ENCODE peak calls at places on chromosomes 13 and 19, in four cellular contexts. O, M, F and Y are unnamed samples.

GRCh38 chr13:110418944-110419343 is 111.9 kb downstream of the COL4A2 start:
- DNase-seq in O (no peak), M (no peak), F (no peak), Y (no peak)

GRCh38 chr13:37701972-37702371 is 103.4 kb upstream of the POSTN start:
- DNase-seq in F (no peak), M (no peak), O (no peak), Y (no peak)

GRCh38 chr19:16462757-16463250 is 9.0 kb downstream of the EPS15L1 start:
- DNase-seq in M (no peak), F (no peak), O (no peak), Y (no peak)

GRCh38 chr19:6241680-6242079 is 38.1 kb downstream of the MLLT1 start:
- DNase-seq in F (no peak), O (no peak), M (no peak), Y (no peak)

GRCh38 chr19:57587529-57587928 is 3.6 kb downstream of the ZIK1 start:
- DNase-seq in M (no peak), F (peak; percentile 38), O (no peak), Y (no peak)

GRCh38 chr13:113923376-113924063 is 50.4 kb downstream of the C13orf46 start:
- DNase-seq in M (no peak), F (no peak), O (peak; percentile 2), Y (no peak)

GRCh38 chr13:99339736-99340392 is 32.7 kb upstream of the GPR183 start:
- DNase-seq in O (no peak), F (no peak), M (no peak), Y (no peak)

GRCh38 chr19:17790059-17790780 is 4.7 kb upstream of the B3GNT3 start:
- DNase-seq in O (no peak), F (no peak), M (no peak), Y (no peak)

GRCh38 chr19:47471381-47471732 is 336 bp downstream of the SLC8A2 start:
- DNase-seq in F (no peak), M (no peak), O (no peak), Y (no peak)

GRCh38 chr19:41957838-41958366 is 1.2 kb downstream of the RABAC1 start:
- DNase-seq in O (peak; percentile 83), F (peak; percentile 16), M (no peak), Y (no peak)

GRCh38 chr19:2246801-2247361 is 2.2 kb upstream of the AMH start:
- DNase-seq in O (no peak), M (no peak), F (no peak), Y (no peak)

GRCh38 chr13:32622827-32623226 is 36.6 kb downstream of the PDS5B start:
- DNase-seq in M (no peak), O (no peak), F (no peak), Y (no peak)

GRCh38 chr13:29752175-29752574 is 98.2 kb downstream of the UBL3 start:
- DNase-seq in M (no peak), F (no peak), O (no peak), Y (no peak)

GRCh38 chr13:23724196-23724970 is 154.2 kb downstream of the TNFRSF19 start:
- DNase-seq in M (no peak), O (no peak), F (no peak), Y (no peak)

GRCh38 chr13:51222510-51223283 is 499 bp downstream of the FAM124A start:
- DNase-seq in F (no peak), O (peak; percentile 28), M (no peak), Y (peak; percentile 13)

GRCh38 chr13:46516624-46517318 is 36.2 kb upstream of the LRCH1 start:
- DNase-seq in F (no peak), O (no peak), M (no peak), Y (no peak)

GRCh38 chr13:59358014-59358413 is 805.7 kb downstream of the DIAPH3 start:
- DNase-seq in M (no peak), O (no peak), F (no peak), Y (no peak)

GRCh38 chr19:33722456-33723239 is 74.0 kb upstream of the KCTD15 start:
- DNase-seq in M (no peak), F (no peak), O (no peak), Y (no peak)

GRCh38 chr13:29591310-29591709 is 4.2 kb downstream of the SLC7A1 start:
- DNase-seq in M (no peak), F (no peak), O (no peak), Y (no peak)

GRCh38 chr13:46633416-46633815 is 80.4 kb downstream of the LRCH1 start:
- DNase-seq in F (no peak), M (no peak), O (no peak), Y (no peak)

GRCh38 chr13:64074989-64075474 is 2659.4 kb upstream of the PCDH20 start:
- DNase-seq in O (no peak), F (no peak), M (no peak), Y (no peak)

GRCh38 chr19:42176649-42176989 is 40.9 kb downstream of the DEDD2 start:
- DNase-seq in O (no peak), F (peak; percentile 51), M (no peak), Y (no peak)

GRCh38 chr13:46578590-46578975 is 25.6 kb downstream of the LRCH1 start:
- DNase-seq in M (no peak), O (no peak), F (no peak), Y (no peak)

GRCh38 chr19:9431475-9431874 is 3.9 kb downstream of the ZNF266 start:
- DNase-seq in F (no peak), O (peak; percentile 87), M (peak; percentile 8), Y (no peak)

GRCh38 chr13:48624016-48624415 is 29.7 kb upstream of the CYSLTR2 start:
- DNase-seq in M (no peak), O (no peak), F (no peak), Y (no peak)

GRCh38 chr19:32622002-32622401 is 41.0 kb downstream of the PDCD5 start:
- DNase-seq in O (no peak), M (no peak), F (no peak), Y (no peak)

GRCh38 chr13:40460116-40460515 is 206.3 kb downstream of the FOXO1 start:
- DNase-seq in M (no peak), F (no peak), O (no peak), Y (no peak)

GRCh38 chr19:43620061-43621001 is 902 bp upstream of the ZNF428 start:
- DNase-seq in F (no peak), M (peak; percentile 72), O (no peak), Y (no peak)

GRCh38 chr19:57648336-57649003 is 15.5 kb downstream of the ZNF211 start:
- DNase-seq in M (no peak), O (no peak), F (no peak), Y (no peak)

GRCh38 chr19:1814391-1814790 is 2.3 kb upstream of the ATP8B3 start:
- DNase-seq in O (no peak), F (no peak), M (no peak), Y (no peak)

GRCh38 chr19:39494661-39495060 is 4.1 kb upstream of the DLL3 start:
- DNase-seq in M (no peak), O (no peak), F (no peak), Y (no peak)

GRCh38 chr13:113410472-113411201 is 42.7 kb downstream of the ADPRHL1 start:
- DNase-seq in M (no peak), F (peak; percentile 96), O (no peak), Y (no peak)